ENCODE peak calls at places on chromosomes 5 and 9, in five cellular contexts. One of them, this sample, is unnamed.

GRCh38 chr9:74856997-74857396 is 30.7 kb downstream of the TRPM6 start:
- DNase-seq in HCT116: no peak
- DNase-seq in SK-N-SH: no peak
- DNase-seq in A549: no peak
- DNase-seq in HL-60: no peak
- DNase-seq in this sample: no peak

GRCh38 chr9:121184463-121184862 is 17.2 kb downstream of the RAB14 start:
- DNase-seq in A549: no peak
- DNase-seq in HCT116: no peak
- DNase-seq in HL-60: no peak
- DNase-seq in SK-N-SH: no peak
- DNase-seq in this sample: no peak

GRCh38 chr5:174636081-174636480 is 88.3 kb upstream of the MSX2 start:
- DNase-seq in HL-60: no peak
- DNase-seq in A549: no peak
- DNase-seq in SK-N-SH: no peak
- DNase-seq in HCT116: no peak
- DNase-seq in this sample: no peak

GRCh38 chr5:71924980-71925379 is 182.3 kb upstream of the MAP1B start:
- DNase-seq in HCT116: no peak
- DNase-seq in A549: peak
- DNase-seq in HL-60: no peak
- DNase-seq in SK-N-SH: no peak
- DNase-seq in this sample: no peak

GRCh38 chr5:108167174-108167573 is 214.7 kb downstream of the FBXL17 start:
- DNase-seq in SK-N-SH: no peak
- DNase-seq in A549: no peak
- DNase-seq in HL-60: no peak
- DNase-seq in HCT116: no peak
- DNase-seq in this sample: no peak

GRCh38 chr5:54146906-54147305 is 163.5 kb downstream of the ARL15 start:
- DNase-seq in SK-N-SH: no peak
- DNase-seq in HL-60: no peak
- DNase-seq in HCT116: no peak
- DNase-seq in A549: no peak
- DNase-seq in this sample: no peak

GRCh38 chr9:131405858-131406566 is 12.1 kb downstream of the PRRC2B start:
- DNase-seq in A549: no peak
- DNase-seq in HL-60: no peak
- DNase-seq in HCT116: no peak
- DNase-seq in SK-N-SH: no peak
- DNase-seq in this sample: no peak

GRCh38 chr5:107808671-107809137 is 138.0 kb upstream of the EFNA5 start:
- DNase-seq in HL-60: no peak
- DNase-seq in A549: no peak
- DNase-seq in HCT116: no peak
- DNase-seq in SK-N-SH: no peak
- DNase-seq in this sample: no peak

GRCh38 chr9:23258569-23258968 is 567.5 kb downstream of the ELAVL2 start:
- DNase-seq in SK-N-SH: no peak
- DNase-seq in HL-60: no peak
- DNase-seq in A549: no peak
- DNase-seq in HCT116: no peak
- DNase-seq in this sample: no peak

GRCh38 chr5:111774525-111774924 is 17.5 kb upstream of the NREP start:
- DNase-seq in HCT116: no peak
- DNase-seq in A549: no peak
- DNase-seq in HL-60: no peak
- DNase-seq in SK-N-SH: no peak
- DNase-seq in this sample: no peak

GRCh38 chr9:27276182-27277030 is 20.5 kb downstream of the EQTN start:
- DNase-seq in HCT116: peak
- DNase-seq in HL-60: no peak
- DNase-seq in A549: peak
- DNase-seq in SK-N-SH: peak
- DNase-seq in this sample: no peak

GRCh38 chr5:37249820-37250175 is 622 bp upstream of the CPLANE1 start:
- DNase-seq in SK-N-SH: no peak
- DNase-seq in HCT116: no peak
- DNase-seq in A549: no peak
- DNase-seq in HL-60: no peak
- DNase-seq in this sample: no peak

GRCh38 chr9:112112941-112113399 is 62.1 kb downstream of the SUSD1 start:
- DNase-seq in A549: peak
- DNase-seq in HCT116: peak
- DNase-seq in HL-60: no peak
- DNase-seq in SK-N-SH: peak
- DNase-seq in this sample: no peak

GRCh38 chr5:4942831-4943178 is 197.3 kb upstream of the ADAMTS16 start:
- DNase-seq in A549: no peak
- DNase-seq in HL-60: no peak
- DNase-seq in SK-N-SH: no peak
- DNase-seq in HCT116: no peak
- DNase-seq in this sample: no peak

GRCh38 chr9:80491086-80491749 is 919.5 kb downstream of the TLE4 start:
- DNase-seq in SK-N-SH: no peak
- DNase-seq in HL-60: no peak
- DNase-seq in HCT116: no peak
- DNase-seq in A549: no peak
- DNase-seq in this sample: no peak

GRCh38 chr5:78546597-78546996 is 102.0 kb downstream of the LHFPL2 start:
- DNase-seq in SK-N-SH: no peak
- DNase-seq in HL-60: no peak
- DNase-seq in HCT116: no peak
- DNase-seq in A549: no peak
- DNase-seq in this sample: no peak

GRCh38 chr5:171464829-171465228 is 45.4 kb downstream of the FGF18 start:
- DNase-seq in A549: no peak
- DNase-seq in HL-60: no peak
- DNase-seq in HCT116: no peak
- DNase-seq in SK-N-SH: no peak
- DNase-seq in this sample: no peak

GRCh38 chr5:127299678-127300077 is 9.1 kb downstream of the MEGF10 start:
- DNase-seq in A549: no peak
- DNase-seq in SK-N-SH: no peak
- DNase-seq in HL-60: no peak
- DNase-seq in HCT116: no peak
- DNase-seq in this sample: no peak

GRCh38 chr5:59893061-59893435 is 478 bp downstream of the PDE4D start:
- DNase-seq in A549: no peak
- DNase-seq in SK-N-SH: no peak
- DNase-seq in HL-60: no peak
- DNase-seq in HCT116: no peak
- DNase-seq in this sample: no peak
- TF ChIP-seq REST in A549: no peak
- TF ChIP-seq REST in SK-N-SH: peak
- TF ChIP-seq REST in HL-60: no peak
- TF ChIP-seq REST in HCT116: no peak
- TF ChIP-seq REST in this sample: no peak

GRCh38 chr9:114035221-114035844 is 42.8 kb downstream of the AMBP start:
- DNase-seq in A549: no peak
- DNase-seq in SK-N-SH: no peak
- DNase-seq in HL-60: no peak
- DNase-seq in HCT116: no peak
- DNase-seq in this sample: no peak

GRCh38 chr9:114035845-114036785 is 42.0 kb downstream of the AMBP start:
- DNase-seq in HL-60: no peak
- DNase-seq in SK-N-SH: no peak
- DNase-seq in A549: no peak
- DNase-seq in HCT116: no peak
- DNase-seq in this sample: no peak

GRCh38 chr9:114034176-114034575 is 43.9 kb downstream of the AMBP start:
- DNase-seq in SK-N-SH: no peak
- DNase-seq in HCT116: no peak
- DNase-seq in A549: no peak
- DNase-seq in HL-60: no peak
- DNase-seq in this sample: no peak

GRCh38 chr9:114033397-114034103 is 44.5 kb downstream of the AMBP start:
- DNase-seq in HCT116: no peak
- DNase-seq in HL-60: no peak
- DNase-seq in SK-N-SH: peak
- DNase-seq in A549: peak
- DNase-seq in this sample: no peak

GRCh38 chr9:114034663-114035062 is 43.4 kb downstream of the AMBP start:
- DNase-seq in HCT116: no peak
- DNase-seq in A549: no peak
- DNase-seq in HL-60: no peak
- DNase-seq in SK-N-SH: no peak
- DNase-seq in this sample: no peak
- TF ChIP-seq REST in HCT116: no peak
- TF ChIP-seq REST in A549: no peak
- TF ChIP-seq REST in HL-60: no peak
- TF ChIP-seq REST in SK-N-SH: no peak
- TF ChIP-seq REST in this sample: no peak

GRCh38 chr9:127942152-127943010 is 4.7 kb upstream of the DPM2 start:
- DNase-seq in HL-60: no peak
- DNase-seq in SK-N-SH: peak
- DNase-seq in A549: peak
- DNase-seq in HCT116: no peak
- DNase-seq in this sample: no peak
- TF ChIP-seq REST in HL-60: no peak
- TF ChIP-seq REST in SK-N-SH: no peak
- TF ChIP-seq REST in A549: no peak
- TF ChIP-seq REST in HCT116: no peak
- TF ChIP-seq REST in this sample: no peak

GRCh38 chr9:71498691-71499090 is 269.6 kb downstream of the CEMIP2 start:
- DNase-seq in SK-N-SH: no peak
- DNase-seq in A549: no peak
- DNase-seq in HL-60: no peak
- DNase-seq in HCT116: no peak
- DNase-seq in this sample: no peak

GRCh38 chr9:71509054-71509453 is 259.3 kb downstream of the CEMIP2 start:
- DNase-seq in HCT116: no peak
- DNase-seq in HL-60: no peak
- DNase-seq in SK-N-SH: no peak
- DNase-seq in A549: peak
- DNase-seq in this sample: no peak

GRCh38 chr9:71506821-71507220 is 261.5 kb downstream of the CEMIP2 start:
- DNase-seq in A549: peak
- DNase-seq in SK-N-SH: no peak
- DNase-seq in HCT116: no peak
- DNase-seq in HL-60: no peak
- DNase-seq in this sample: no peak

GRCh38 chr9:71504636-71505035 is 263.7 kb downstream of the CEMIP2 start:
- DNase-seq in HL-60: no peak
- DNase-seq in HCT116: no peak
- DNase-seq in SK-N-SH: no peak
- DNase-seq in A549: no peak
- DNase-seq in this sample: no peak
- TF ChIP-seq REST in HL-60: no peak
- TF ChIP-seq REST in HCT116: no peak
- TF ChIP-seq REST in SK-N-SH: no peak
- TF ChIP-seq REST in A549: no peak
- TF ChIP-seq REST in this sample: no peak

DNA sequence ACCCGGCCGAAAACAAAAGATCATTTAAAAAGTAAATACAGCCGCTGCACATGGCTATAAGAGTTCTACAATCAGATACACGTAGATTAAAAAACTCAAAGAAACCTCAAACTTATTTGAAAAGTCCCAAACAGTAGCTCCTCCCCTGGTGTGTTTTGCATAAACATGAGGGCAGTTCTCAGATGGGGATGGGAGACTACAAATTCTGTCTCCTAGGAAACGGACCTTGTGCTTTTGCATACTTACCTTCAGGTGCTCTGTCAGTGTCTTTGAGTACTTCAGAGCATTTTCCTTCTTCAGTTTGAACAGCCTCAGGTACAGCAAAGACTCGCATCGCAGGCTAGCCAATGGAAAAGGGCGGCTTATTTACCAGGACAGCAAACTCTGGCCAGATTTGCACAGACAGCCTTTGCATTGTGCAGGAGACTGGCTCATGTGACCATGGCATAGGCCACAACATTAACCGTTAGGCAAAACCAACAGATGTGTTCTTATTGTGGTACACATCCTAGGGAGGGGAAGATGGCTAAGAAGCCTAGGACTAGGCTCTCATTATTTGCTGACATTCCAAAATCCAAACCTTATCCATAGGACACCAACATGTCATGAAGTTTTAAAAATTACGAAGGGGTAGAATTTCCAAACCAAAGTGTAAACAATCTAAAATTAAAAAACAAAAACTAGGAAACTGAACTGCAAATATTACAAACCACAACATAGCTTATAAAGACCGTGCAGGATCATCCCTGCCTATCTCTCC is 12.8 kb downstream of the LEAP2 start:
- DNase-seq in HL-60: no peak
- DNase-seq in SK-N-SH: no peak
- DNase-seq in HCT116: no peak
- DNase-seq in A549: no peak
- DNase-seq in this sample: no peak
- TF ChIP-seq REST in HL-60: no peak
- TF ChIP-seq REST in SK-N-SH: no peak
- TF ChIP-seq REST in HCT116: no peak
- TF ChIP-seq REST in A549: no peak
- TF ChIP-seq REST in this sample: no peak

DNA sequence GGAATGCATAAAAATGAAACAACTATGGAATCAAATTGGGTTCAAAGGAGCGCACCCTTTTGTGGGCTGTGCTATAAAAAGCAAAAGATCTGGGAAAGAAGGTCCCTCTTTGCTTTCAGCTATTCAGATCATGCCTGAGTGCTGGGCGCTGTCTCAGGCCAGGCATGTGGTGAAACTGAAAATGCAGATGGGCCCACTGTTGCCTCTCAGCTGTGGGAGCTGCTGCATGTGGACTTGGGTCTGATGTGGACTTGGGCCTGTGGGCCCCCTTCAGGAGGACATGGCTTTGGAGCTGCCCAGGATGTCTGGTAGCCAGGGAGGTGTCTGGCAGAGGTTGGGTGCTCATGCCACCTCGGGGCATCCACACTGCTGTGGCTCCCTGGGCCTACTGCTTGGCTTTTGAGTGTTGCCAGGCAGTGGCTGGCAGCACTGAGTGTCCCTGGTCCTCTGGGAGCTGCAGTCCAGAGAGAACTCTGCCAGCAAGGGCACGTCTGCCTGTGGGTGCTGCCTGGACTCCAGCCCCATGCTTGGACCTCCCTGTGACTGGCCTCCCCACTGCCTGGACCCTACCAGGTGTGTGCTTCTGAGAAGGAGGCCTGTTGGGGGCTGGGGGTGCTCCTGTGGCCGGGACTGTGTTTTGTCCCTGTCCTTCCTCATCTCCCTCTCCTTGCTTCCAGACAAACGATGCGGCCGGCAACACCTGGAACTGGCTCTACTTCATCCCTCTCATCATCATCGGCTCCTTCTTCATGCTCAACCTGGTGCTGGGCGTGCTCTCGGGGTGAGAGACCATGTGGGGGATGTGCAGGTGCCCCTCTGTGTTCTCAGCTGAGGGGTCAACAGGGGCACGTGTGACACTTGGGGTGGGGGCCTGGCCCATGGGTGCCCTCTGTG is 74.3 kb downstream of the CACNA1B start:
- DNase-seq in HL-60: no peak
- DNase-seq in A549: no peak
- DNase-seq in HCT116: no peak
- DNase-seq in SK-N-SH: peak
- DNase-seq in this sample: no peak
- TF ChIP-seq REST in HL-60: no peak
- TF ChIP-seq REST in A549: no peak
- TF ChIP-seq REST in HCT116: no peak
- TF ChIP-seq REST in SK-N-SH: no peak
- TF ChIP-seq REST in this sample: no peak